ENCODE peak calls at places on chromosome 7, in ten cellular contexts. K, X, F, H, L, A, V, N, E and J are unnamed samples.

GRCh38 chr7:38681882-38682281 is 50.7 kb upstream of the AMPH start:
- DNase-seq in H (no peak), A (no peak), E (no peak), X (no peak), N (no peak), V (peak), L (no peak), F (no peak), K (no peak), J (no peak)

GRCh38 chr7:150356265-150356897 is 12.2 kb upstream of the REPIN1 start:
- DNase-seq in E (no peak), V (peak), N (no peak), L (peak), H (peak), X (no peak), K (no peak), F (no peak), A (no peak), J (no peak)

GRCh38 chr7:106365252-106366005 is 80.6 kb upstream of the NAMPT start:
- DNase-seq in N (no peak), A (no peak), F (no peak), X (peak), L (no peak), V (no peak), E (peak), K (no peak), H (no peak), J (no peak)

GRCh38 chr7:100819586-100819985 is 7.7 kb downstream of the EPHB4 start:
- DNase-seq in A (no peak), H (no peak), K (no peak), N (no peak), F (no peak), X (no peak), E (no peak), L (no peak), V (no peak), J (no peak)

GRCh38 chr7:93043393-93043985 is 74.3 kb downstream of the SAMD9 start:
- DNase-seq in K (no peak), E (peak), A (no peak), V (peak), N (no peak), H (no peak), L (peak), X (no peak), F (no peak), J (no peak)

GRCh38 chr7:106916689-106917088 is 51.6 kb downstream of the PIK3CG start:
- DNase-seq in X (no peak), F (no peak), A (no peak), V (peak), H (no peak), L (no peak), N (no peak), K (no peak), E (no peak), J (no peak)

GRCh38 chr7:100829150-100829716 is 1.9 kb upstream of the EPHB4 start:
- DNase-seq in H (no peak), X (peak), E (peak), L (no peak), V (no peak), A (peak), K (no peak), N (peak), F (no peak), J (peak)

GRCh38 chr7:91929463-91929862 is 11.2 kb upstream of the AKAP9 start:
- DNase-seq in A (no peak), H (no peak), L (no peak), K (no peak), X (no peak), N (no peak), E (no peak), V (no peak), F (no peak), J (no peak)

GRCh38 chr7:116194115-116194514 is 16.2 kb upstream of the TES start:
- DNase-seq in H (no peak), E (no peak), A (no peak), V (peak), F (no peak), K (no peak), N (no peak), L (no peak), X (no peak), J (no peak)

GRCh38 chr7:28958946-28959417 is 852 bp upstream of the TRIL start:
- DNase-seq in L (no peak), X (no peak), V (no peak), F (no peak), N (no peak), E (no peak), K (no peak), H (no peak), A (no peak), J (no peak)

GRCh38 chr7:79050592-79050991 is 402.9 kb downstream of the MAGI2 start:
- DNase-seq in L (no peak), F (no peak), V (peak), E (no peak), X (no peak), H (no peak), K (no peak), A (no peak), N (peak), J (no peak)

GRCh38 chr7:131867461-131867860 is 311.0 kb upstream of the PODXL start:
- DNase-seq in N (no peak), X (no peak), H (no peak), V (no peak), A (no peak), L (no peak), E (no peak), F (no peak), K (no peak), J (no peak)

GRCh38 chr7:129906700-129907099 is 46.1 kb downstream of the UBE2H start:
- DNase-seq in A (no peak), N (no peak), X (no peak), H (no peak), E (peak), L (peak), F (no peak), V (no peak), K (no peak), J (no peak)

GRCh38 chr7:79114875-79115274 is 338.6 kb downstream of the MAGI2 start:
- DNase-seq in V (no peak), A (no peak), N (no peak), X (no peak), F (no peak), L (no peak), H (no peak), E (no peak), K (no peak), J (no peak)

GRCh38 chr7:146565872-146566271 is 449.3 kb downstream of the CNTNAP2 start:
- DNase-seq in H (no peak), E (no peak), X (no peak), A (no peak), L (no peak), N (no peak), F (no peak), K (no peak), V (no peak), J (no peak)

GRCh38 chr7:120583835-120584586 is 273.9 kb downstream of the TSPAN12 start:
- DNase-seq in V (peak), N (no peak), F (no peak), L (peak), X (no peak), H (no peak), E (no peak), K (no peak), A (no peak), J (no peak)

GRCh38 chr7:1813394-1814088 is 143.5 kb downstream of the ELFN1 start:
- DNase-seq in E (no peak), N (no peak), L (no peak), V (no peak), H (no peak), K (no peak), A (no peak), F (peak), X (peak), J (no peak)

GRCh38 chr7:207418-208127 is 15.2 kb downstream of the FAM20C start:
- DNase-seq in H (no peak), N (no peak), V (no peak), A (no peak), X (no peak), E (no peak), F (no peak), L (no peak), K (no peak), J (no peak)

GRCh38 chr7:81268551-81268950 is 349.7 kb upstream of the SEMA3C start:
- DNase-seq in X (no peak), E (no peak), K (no peak), F (no peak), L (no peak), N (no peak), H (no peak), V (peak), A (no peak), J (no peak)

GRCh38 chr7:151059362-151060112 is at the start of gene SLC4A2:
- DNase-seq in V (peak), K (peak), L (no peak), A (peak), F (peak), E (peak), H (peak), N (peak), X (peak), J (peak)

GRCh38 chr7:102296514-102296913 is 9.8 kb downstream of the SH2B2 start:
- DNase-seq in F (no peak), N (no peak), L (no peak), H (no peak), A (no peak), E (no peak), X (no peak), V (no peak), K (no peak), J (no peak)

GRCh38 chr7:102297487-102298218 is 11.0 kb downstream of the SH2B2 start:
- DNase-seq in H (no peak), A (no peak), K (no peak), V (no peak), L (no peak), E (no peak), X (no peak), F (no peak), N (no peak), J (no peak)

GRCh38 chr7:102294589-102294988 is 7.9 kb downstream of the SH2B2 start:
- DNase-seq in X (no peak), E (no peak), V (no peak), N (no peak), F (no peak), L (no peak), A (no peak), H (no peak), K (no peak), J (no peak)

GRCh38 chr7:102295346-102296178 is 8.9 kb downstream of the SH2B2 start:
- DNase-seq in L (no peak), X (no peak), V (no peak), A (no peak), F (no peak), N (peak), H (no peak), K (no peak), E (no peak), J (no peak)

DNA sequence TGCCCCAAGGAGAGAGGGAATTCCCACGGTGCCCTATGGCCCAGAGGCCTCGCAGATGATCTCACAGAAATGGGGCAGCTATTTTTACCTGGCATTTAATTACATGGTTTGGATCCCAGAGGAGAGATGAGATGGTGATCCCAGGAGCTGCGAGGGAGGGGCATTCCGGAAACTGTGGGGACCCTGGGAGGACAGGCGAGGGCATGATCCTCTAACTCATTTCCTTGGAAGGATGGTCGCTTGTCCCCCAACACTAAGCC is 9.4 kb downstream of the SH2B2 start:
- DNase-seq in E (no peak), N (no peak), K (no peak), A (no peak), F (no peak), X (no peak), H (no peak), V (no peak), L (no peak), J (no peak)
- TF ChIP-seq POLR2A in E (no peak), N (no peak), K (no peak), A (no peak), F (no peak), X (no peak), H (no peak), V (no peak), L (no peak), J (no peak)

GRCh38 chr7:113796557-113796956 is 122.3 kb downstream of the PPP1R3A start:
- DNase-seq in H (no peak), X (no peak), L (no peak), E (no peak), N (no peak), A (no peak), V (peak), F (no peak), K (no peak), J (no peak)
- TF ChIP-seq POLR2A in H (no peak), X (no peak), L (no peak), E (no peak), N (no peak), A (no peak), V (no peak), F (no peak), K (no peak), J (no peak)

GRCh38 chr7:47490501-47491265 is 91.2 kb downstream of the TNS3 start:
- DNase-seq in A (no peak), K (no peak), N (peak), L (no peak), X (no peak), H (peak), F (no peak), V (no peak), E (no peak), J (no peak)
- TF ChIP-seq POLR2A in A (no peak), K (no peak), N (no peak), L (no peak), X (no peak), H (no peak), F (no peak), V (no peak), E (no peak), J (no peak)

GRCh38 chr7:12549106-12549505 is 21.4 kb upstream of the SCIN start:
- DNase-seq in E (no peak), K (no peak), N (no peak), H (no peak), A (no peak), F (no peak), L (no peak), X (no peak), V (peak), J (no peak)
- TF ChIP-seq POLR2A in E (no peak), K (no peak), N (no peak), H (no peak), A (no peak), F (no peak), L (no peak), X (no peak), V (no peak), J (no peak)

DNA sequence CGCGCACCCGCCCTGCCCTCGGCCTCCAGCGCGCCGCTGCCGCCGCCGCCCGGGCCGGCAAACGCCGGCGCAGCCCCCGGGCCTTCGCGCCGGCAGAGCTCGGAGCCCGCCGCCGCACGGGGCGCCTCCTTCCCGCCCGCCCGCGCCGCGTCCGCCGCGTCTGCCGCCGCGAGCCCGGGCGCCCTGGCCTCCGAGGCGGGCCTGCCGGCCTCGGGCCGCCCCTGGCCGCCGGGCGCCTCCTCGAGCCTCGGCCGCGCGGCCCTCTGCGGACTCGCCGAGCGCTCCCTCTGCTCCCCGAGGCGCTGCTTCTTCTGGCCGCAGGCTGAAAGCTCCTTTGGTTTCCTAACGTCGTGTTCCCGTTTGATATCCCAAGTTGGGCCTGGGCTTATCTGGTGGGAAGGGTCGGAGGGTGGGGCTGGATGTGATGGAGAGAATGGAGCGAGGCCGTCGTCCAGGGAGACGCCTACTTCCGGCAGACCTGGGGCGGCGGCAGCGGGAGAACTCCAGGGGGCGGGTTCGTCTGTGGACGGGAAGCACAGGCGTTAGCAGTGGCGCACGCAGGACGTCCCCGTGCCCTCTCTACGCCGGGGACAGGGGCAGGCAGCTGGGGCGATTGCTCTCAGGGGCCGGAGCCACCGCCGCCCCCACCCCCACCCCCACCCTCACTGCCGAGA is 221.0 kb downstream of the PHTF2 start:
- DNase-seq in A (peak), K (peak), X (peak), H (peak), E (peak), N (peak), L (peak), V (peak), F (peak), J (peak)
- TF ChIP-seq POLR2A in A (peak), K (no peak), X (no peak), H (peak), E (peak), N (peak), L (peak), V (peak), F (peak), J (peak)